ENCODE peak calls at places on chromosome 11, in seven cellular contexts. One of them, this sample, is unnamed.

GRCh38 chr11:122979103-122979814 is 2.4 kb downstream of the BSX start:
- DNase-seq in GM23338: peak
- DNase-seq in activated CD4-positive, CD25-positive, alpha-beta regulatory T cell: no peak
- DNase-seq in A549: no peak
- DNase-seq in GM12864: no peak
- DNase-seq in H9: peak
- DNase-seq in ovary: no peak
- DNase-seq in this sample: no peak

GRCh38 chr11:35017528-35018342 is 101.3 kb downstream of the PDHX start:
- DNase-seq in activated CD4-positive, CD25-positive, alpha-beta regulatory T cell: no peak
- DNase-seq in A549: no peak
- DNase-seq in GM23338: peak
- DNase-seq in GM12864: no peak
- DNase-seq in H9: peak
- DNase-seq in ovary: no peak
- DNase-seq in this sample: no peak

GRCh38 chr11:89608234-89608966 is 101.7 kb upstream of the TRIM77 start:
- DNase-seq in H9: no peak
- DNase-seq in ovary: no peak
- DNase-seq in GM12864: no peak
- DNase-seq in GM23338: no peak
- DNase-seq in activated CD4-positive, CD25-positive, alpha-beta regulatory T cell: no peak
- DNase-seq in A549: no peak
- DNase-seq in this sample: no peak

GRCh38 chr11:128725630-128726461 is 32.0 kb downstream of the FLI1 start:
- DNase-seq in GM12864: peak
- DNase-seq in activated CD4-positive, CD25-positive, alpha-beta regulatory T cell: no peak
- DNase-seq in ovary: no peak
- DNase-seq in H9: no peak
- DNase-seq in GM23338: no peak
- DNase-seq in A549: no peak
- DNase-seq in this sample: peak

GRCh38 chr11:122754553-122755322 is 83.6 kb upstream of the CRTAM start:
- DNase-seq in GM23338: peak
- DNase-seq in A549: no peak
- DNase-seq in ovary: no peak
- DNase-seq in GM12864: no peak
- DNase-seq in H9: peak
- DNase-seq in activated CD4-positive, CD25-positive, alpha-beta regulatory T cell: no peak
- DNase-seq in this sample: no peak

GRCh38 chr11:129061466-129062194 is 119.0 kb upstream of the TP53AIP1 start:
- DNase-seq in A549: peak
- DNase-seq in ovary: no peak
- DNase-seq in activated CD4-positive, CD25-positive, alpha-beta regulatory T cell: no peak
- DNase-seq in H9: no peak
- DNase-seq in GM12864: no peak
- DNase-seq in GM23338: no peak
- DNase-seq in this sample: no peak

GRCh38 chr11:43580735-43581369 is 99.7 kb upstream of the HSD17B12 start:
- DNase-seq in H9: no peak
- DNase-seq in A549: no peak
- DNase-seq in GM12864: no peak
- DNase-seq in activated CD4-positive, CD25-positive, alpha-beta regulatory T cell: no peak
- DNase-seq in ovary: no peak
- DNase-seq in GM23338: peak
- DNase-seq in this sample: no peak

GRCh38 chr11:108961095-108961494 is 296.2 kb downstream of the DDX10 start:
- DNase-seq in H9: no peak
- DNase-seq in GM23338: no peak
- DNase-seq in ovary: no peak
- DNase-seq in A549: no peak
- DNase-seq in GM12864: no peak
- DNase-seq in activated CD4-positive, CD25-positive, alpha-beta regulatory T cell: no peak
- DNase-seq in this sample: no peak

GRCh38 chr11:76686261-76687079 is 15.9 kb upstream of the LRRC32 start:
- DNase-seq in GM12864: no peak
- DNase-seq in H9: peak
- DNase-seq in ovary: no peak
- DNase-seq in GM23338: peak
- DNase-seq in A549: no peak
- DNase-seq in activated CD4-positive, CD25-positive, alpha-beta regulatory T cell: no peak
- DNase-seq in this sample: peak

GRCh38 chr11:100682247-100682969 is 4.7 kb upstream of the ARHGAP42 start:
- DNase-seq in ovary: no peak
- DNase-seq in A549: peak
- DNase-seq in GM23338: peak
- DNase-seq in activated CD4-positive, CD25-positive, alpha-beta regulatory T cell: no peak
- DNase-seq in H9: no peak
- DNase-seq in GM12864: no peak
- DNase-seq in this sample: no peak

GRCh38 chr11:78380615-78381029 is 37.0 kb downstream of the GAB2 start:
- DNase-seq in A549: no peak
- DNase-seq in GM12864: no peak
- DNase-seq in H9: no peak
- DNase-seq in activated CD4-positive, CD25-positive, alpha-beta regulatory T cell: no peak
- DNase-seq in ovary: no peak
- DNase-seq in GM23338: no peak
- DNase-seq in this sample: no peak

GRCh38 chr11:132886335-132886734 is 646.0 kb downstream of the OPCML start:
- DNase-seq in activated CD4-positive, CD25-positive, alpha-beta regulatory T cell: no peak
- DNase-seq in H9: no peak
- DNase-seq in GM23338: no peak
- DNase-seq in GM12864: no peak
- DNase-seq in ovary: no peak
- DNase-seq in A549: no peak
- DNase-seq in this sample: no peak

GRCh38 chr11:36498721-36499120 is 11.4 kb downstream of the TRAF6 start:
- DNase-seq in GM23338: no peak
- DNase-seq in activated CD4-positive, CD25-positive, alpha-beta regulatory T cell: no peak
- DNase-seq in H9: no peak
- DNase-seq in A549: no peak
- DNase-seq in GM12864: no peak
- DNase-seq in ovary: no peak
- DNase-seq in this sample: no peak

GRCh38 chr11:416757-417621 is 2.2 kb upstream of the SIGIRR start:
- DNase-seq in GM12864: no peak
- DNase-seq in A549: no peak
- DNase-seq in H9: peak
- DNase-seq in GM23338: peak
- DNase-seq in ovary: no peak
- DNase-seq in activated CD4-positive, CD25-positive, alpha-beta regulatory T cell: no peak
- DNase-seq in this sample: peak

GRCh38 chr11:11115475-11115874 is 237.6 kb downstream of the CSNK2A3 start:
- DNase-seq in ovary: no peak
- DNase-seq in GM23338: no peak
- DNase-seq in H9: no peak
- DNase-seq in A549: no peak
- DNase-seq in activated CD4-positive, CD25-positive, alpha-beta regulatory T cell: no peak
- DNase-seq in GM12864: no peak
- DNase-seq in this sample: no peak

GRCh38 chr11:121446752-121447156 is 5.4 kb upstream of the SORL1 start:
- DNase-seq in activated CD4-positive, CD25-positive, alpha-beta regulatory T cell: no peak
- DNase-seq in GM23338: peak
- DNase-seq in H9: no peak
- DNase-seq in GM12864: no peak
- DNase-seq in A549: no peak
- DNase-seq in ovary: no peak
- DNase-seq in this sample: no peak

GRCh38 chr11:71310184-71310583 is 57.8 kb upstream of the SHANK2 start:
- DNase-seq in H9: no peak
- DNase-seq in ovary: no peak
- DNase-seq in GM12864: no peak
- DNase-seq in GM23338: no peak
- DNase-seq in activated CD4-positive, CD25-positive, alpha-beta regulatory T cell: no peak
- DNase-seq in A549: no peak
- DNase-seq in this sample: no peak

GRCh38 chr11:31995525-31996123 is 95.2 kb upstream of the RCN1 start:
- DNase-seq in activated CD4-positive, CD25-positive, alpha-beta regulatory T cell: no peak
- DNase-seq in ovary: no peak
- DNase-seq in GM12864: peak
- DNase-seq in H9: no peak
- DNase-seq in A549: peak
- DNase-seq in GM23338: no peak
- DNase-seq in this sample: no peak